ENCODE peak calls at places on chromosomes 1 and 21, in nine cellular contexts. One of them, this sample, is unnamed.

GRCh38 chr1:88773540-88774150 is 89.6 kb downstream of the PKN2 start:
- DNase-seq in GM10248: no peak
- DNase-seq in DMS79: no peak
- DNase-seq in EL: peak
- DNase-seq in lower leg skin: no peak
- DNase-seq in pancreas: no peak
- DNase-seq in foreskin fibroblast: peak
- DNase-seq in left lung: no peak
- DNase-seq in anterior cingulate cortex: no peak
- DNase-seq in this sample: no peak

GRCh38 chr1:152003846-152004442 is 10.3 kb upstream of the S100A10 start:
- DNase-seq in GM10248: no peak
- DNase-seq in DMS79: no peak
- DNase-seq in EL: peak
- DNase-seq in lower leg skin: no peak
- DNase-seq in pancreas: no peak
- DNase-seq in foreskin fibroblast: peak
- DNase-seq in left lung: no peak
- DNase-seq in anterior cingulate cortex: no peak
- DNase-seq in this sample: no peak

GRCh38 chr1:28601696-28602095 is 9.6 kb downstream of the RAB42 start:
- DNase-seq in GM10248: peak
- DNase-seq in DMS79: no peak
- DNase-seq in EL: peak
- DNase-seq in lower leg skin: no peak
- DNase-seq in pancreas: no peak
- DNase-seq in foreskin fibroblast: peak
- DNase-seq in left lung: no peak
- DNase-seq in anterior cingulate cortex: no peak
- DNase-seq in this sample: no peak

GRCh38 chr1:207658904-207659485 is 14.1 kb downstream of the CR1L start:
- DNase-seq in GM10248: no peak
- DNase-seq in DMS79: no peak
- DNase-seq in EL: no peak
- DNase-seq in lower leg skin: no peak
- DNase-seq in pancreas: no peak
- DNase-seq in foreskin fibroblast: no peak
- DNase-seq in left lung: peak
- DNase-seq in anterior cingulate cortex: no peak
- DNase-seq in this sample: no peak

GRCh38 chr1:43277116-43277876 is 7.5 kb downstream of the TMEM125 start:
- DNase-seq in GM10248: no peak
- DNase-seq in DMS79: no peak
- DNase-seq in EL: no peak
- DNase-seq in lower leg skin: no peak
- DNase-seq in pancreas: no peak
- DNase-seq in foreskin fibroblast: no peak
- DNase-seq in left lung: no peak
- DNase-seq in anterior cingulate cortex: no peak
- DNase-seq in this sample: no peak

GRCh38 chr1:86155061-86155806 is 1.3 kb downstream of the COL24A1 start:
- DNase-seq in GM10248: peak
- DNase-seq in DMS79: no peak
- DNase-seq in EL: peak
- DNase-seq in lower leg skin: no peak
- DNase-seq in pancreas: peak
- DNase-seq in foreskin fibroblast: peak
- DNase-seq in left lung: peak
- DNase-seq in anterior cingulate cortex: no peak
- DNase-seq in this sample: no peak

GRCh38 chr1:226082959-226083302 is 20.4 kb downstream of the H3-3A start:
- DNase-seq in GM10248: no peak
- DNase-seq in DMS79: no peak
- DNase-seq in EL: peak
- DNase-seq in lower leg skin: peak
- DNase-seq in pancreas: peak
- DNase-seq in foreskin fibroblast: peak
- DNase-seq in left lung: peak
- DNase-seq in anterior cingulate cortex: no peak
- DNase-seq in this sample: no peak

GRCh38 chr1:38730511-38731397 is 128.8 kb downstream of the RRAGC start:
- DNase-seq in GM10248: no peak
- DNase-seq in DMS79: no peak
- DNase-seq in EL: peak
- DNase-seq in lower leg skin: no peak
- DNase-seq in pancreas: no peak
- DNase-seq in foreskin fibroblast: no peak
- DNase-seq in left lung: no peak
- DNase-seq in anterior cingulate cortex: no peak
- DNase-seq in this sample: no peak

GRCh38 chr1:211328084-211328694 is 1.6 kb downstream of the TRAF5 start:
- DNase-seq in GM10248: no peak
- DNase-seq in DMS79: no peak
- DNase-seq in EL: no peak
- DNase-seq in lower leg skin: no peak
- DNase-seq in pancreas: no peak
- DNase-seq in foreskin fibroblast: no peak
- DNase-seq in left lung: no peak
- DNase-seq in anterior cingulate cortex: no peak
- DNase-seq in this sample: no peak

GRCh38 chr21:46077674-46078101 is 20.2 kb upstream of the COL6A2 start:
- DNase-seq in GM10248: no peak
- DNase-seq in DMS79: no peak
- DNase-seq in EL: no peak
- DNase-seq in lower leg skin: peak
- DNase-seq in pancreas: no peak
- DNase-seq in foreskin fibroblast: no peak
- DNase-seq in left lung: peak
- DNase-seq in anterior cingulate cortex: no peak
- DNase-seq in this sample: no peak

GRCh38 chr1:227234998-227235405 is 83.3 kb downstream of the CDC42BPA start:
- DNase-seq in GM10248: peak
- DNase-seq in DMS79: no peak
- DNase-seq in EL: peak
- DNase-seq in lower leg skin: no peak
- DNase-seq in pancreas: no peak
- DNase-seq in foreskin fibroblast: peak
- DNase-seq in left lung: no peak
- DNase-seq in anterior cingulate cortex: no peak
- DNase-seq in this sample: no peak

GRCh38 chr1:171940373-171940772 is 99.1 kb downstream of the DNM3 start:
- DNase-seq in GM10248: no peak
- DNase-seq in DMS79: no peak
- DNase-seq in EL: no peak
- DNase-seq in lower leg skin: no peak
- DNase-seq in pancreas: no peak
- DNase-seq in foreskin fibroblast: peak
- DNase-seq in left lung: no peak
- DNase-seq in anterior cingulate cortex: no peak
- DNase-seq in this sample: no peak

GRCh38 chr1:21666572-21667320 is 2.4 kb downstream of the RAP1GAP start:
- DNase-seq in GM10248: no peak
- DNase-seq in DMS79: no peak
- DNase-seq in EL: no peak
- DNase-seq in lower leg skin: no peak
- DNase-seq in pancreas: no peak
- DNase-seq in foreskin fibroblast: no peak
- DNase-seq in left lung: no peak
- DNase-seq in anterior cingulate cortex: no peak
- DNase-seq in this sample: no peak

GRCh38 chr1:44811714-44812151 is 3.4 kb downstream of the BTBD19 start:
- DNase-seq in GM10248: no peak
- DNase-seq in DMS79: no peak
- DNase-seq in EL: peak
- DNase-seq in lower leg skin: no peak
- DNase-seq in pancreas: peak
- DNase-seq in foreskin fibroblast: peak
- DNase-seq in left lung: peak
- DNase-seq in anterior cingulate cortex: no peak
- DNase-seq in this sample: no peak

GRCh38 chr21:42568834-42569731 is 55.4 kb downstream of the SLC37A1 start:
- DNase-seq in GM10248: no peak
- DNase-seq in DMS79: peak
- DNase-seq in EL: no peak
- DNase-seq in lower leg skin: no peak
- DNase-seq in pancreas: peak
- DNase-seq in foreskin fibroblast: no peak
- DNase-seq in left lung: peak
- DNase-seq in anterior cingulate cortex: no peak
- DNase-seq in this sample: no peak

GRCh38 chr1:203584040-203584439 is 42.6 kb upstream of the ATP2B4 start:
- DNase-seq in GM10248: no peak
- DNase-seq in DMS79: no peak
- DNase-seq in EL: peak
- DNase-seq in lower leg skin: no peak
- DNase-seq in pancreas: no peak
- DNase-seq in foreskin fibroblast: peak
- DNase-seq in left lung: no peak
- DNase-seq in anterior cingulate cortex: no peak
- DNase-seq in this sample: no peak

GRCh38 chr1:88079036-88079435 is 605.0 kb upstream of the PKN2 start:
- DNase-seq in GM10248: no peak
- DNase-seq in DMS79: no peak
- DNase-seq in EL: peak
- DNase-seq in lower leg skin: no peak
- DNase-seq in pancreas: no peak
- DNase-seq in foreskin fibroblast: no peak
- DNase-seq in left lung: no peak
- DNase-seq in anterior cingulate cortex: no peak
- DNase-seq in this sample: no peak

GRCh38 chr1:118871510-118872240 is 116.5 kb downstream of the TBX15 start:
- DNase-seq in GM10248: no peak
- DNase-seq in DMS79: no peak
- DNase-seq in EL: no peak
- DNase-seq in lower leg skin: no peak
- DNase-seq in pancreas: no peak
- DNase-seq in foreskin fibroblast: no peak
- DNase-seq in left lung: no peak
- DNase-seq in anterior cingulate cortex: no peak
- DNase-seq in this sample: no peak

GRCh38 chr1:109877320-109877771 is 33.3 kb upstream of the CSF1 start:
- DNase-seq in GM10248: no peak
- DNase-seq in DMS79: no peak
- DNase-seq in EL: peak
- DNase-seq in lower leg skin: peak
- DNase-seq in pancreas: no peak
- DNase-seq in foreskin fibroblast: peak
- DNase-seq in left lung: peak
- DNase-seq in anterior cingulate cortex: peak
- DNase-seq in this sample: no peak

GRCh38 chr1:167762061-167762746 is 40.4 kb downstream of the MPZL1 start:
- DNase-seq in GM10248: no peak
- DNase-seq in DMS79: no peak
- DNase-seq in EL: no peak
- DNase-seq in lower leg skin: no peak
- DNase-seq in pancreas: no peak
- DNase-seq in foreskin fibroblast: no peak
- DNase-seq in left lung: no peak
- DNase-seq in anterior cingulate cortex: no peak
- DNase-seq in this sample: no peak

GRCh38 chr1:11458811-11459275 is 20.1 kb upstream of the DISP3 start:
- DNase-seq in GM10248: no peak
- DNase-seq in DMS79: no peak
- DNase-seq in EL: no peak
- DNase-seq in lower leg skin: no peak
- DNase-seq in pancreas: no peak
- DNase-seq in foreskin fibroblast: no peak
- DNase-seq in left lung: no peak
- DNase-seq in anterior cingulate cortex: peak
- DNase-seq in this sample: no peak

GRCh38 chr1:100456880-100457279 is 81.1 kb upstream of the GPR88 start:
- DNase-seq in GM10248: no peak
- DNase-seq in DMS79: no peak
- DNase-seq in EL: no peak
- DNase-seq in lower leg skin: no peak
- DNase-seq in pancreas: no peak
- DNase-seq in foreskin fibroblast: no peak
- DNase-seq in left lung: no peak
- DNase-seq in anterior cingulate cortex: no peak
- DNase-seq in this sample: no peak

GRCh38 chr1:36847761-36848160 is 186.6 kb downstream of the GRIK3 start:
- DNase-seq in GM10248: no peak
- DNase-seq in DMS79: no peak
- DNase-seq in EL: no peak
- DNase-seq in lower leg skin: no peak
- DNase-seq in pancreas: peak
- DNase-seq in foreskin fibroblast: no peak
- DNase-seq in left lung: no peak
- DNase-seq in anterior cingulate cortex: no peak
- DNase-seq in this sample: no peak

GRCh38 chr1:6287431-6287886 is 26.6 kb upstream of the GPR153 start:
- DNase-seq in GM10248: no peak
- DNase-seq in DMS79: peak
- DNase-seq in EL: no peak
- DNase-seq in lower leg skin: no peak
- DNase-seq in pancreas: no peak
- DNase-seq in foreskin fibroblast: no peak
- DNase-seq in left lung: no peak
- DNase-seq in anterior cingulate cortex: peak
- DNase-seq in this sample: no peak

GRCh38 chr1:35807614-35808375 is at the start of gene AGO4:
- DNase-seq in GM10248: peak
- DNase-seq in DMS79: no peak
- DNase-seq in EL: peak
- DNase-seq in lower leg skin: peak
- DNase-seq in pancreas: peak
- DNase-seq in foreskin fibroblast: peak
- DNase-seq in left lung: peak
- DNase-seq in anterior cingulate cortex: peak
- DNase-seq in this sample: no peak

GRCh38 chr1:77430966-77431735 is 149.3 kb downstream of the AK5 start:
- DNase-seq in GM10248: no peak
- DNase-seq in DMS79: no peak
- DNase-seq in EL: no peak
- DNase-seq in lower leg skin: no peak
- DNase-seq in pancreas: no peak
- DNase-seq in foreskin fibroblast: no peak
- DNase-seq in left lung: no peak
- DNase-seq in anterior cingulate cortex: no peak
- DNase-seq in this sample: no peak

GRCh38 chr1:19405761-19406481 is 79.4 kb downstream of the CAPZB start:
- DNase-seq in GM10248: no peak
- DNase-seq in DMS79: peak
- DNase-seq in EL: no peak
- DNase-seq in lower leg skin: no peak
- DNase-seq in pancreas: no peak
- DNase-seq in foreskin fibroblast: peak
- DNase-seq in left lung: no peak
- DNase-seq in anterior cingulate cortex: peak
- DNase-seq in this sample: no peak

GRCh38 chr1:202283991-202284390 is 57.7 kb downstream of the UBE2T start:
- DNase-seq in GM10248: no peak
- DNase-seq in DMS79: no peak
- DNase-seq in EL: peak
- DNase-seq in lower leg skin: no peak
- DNase-seq in pancreas: no peak
- DNase-seq in foreskin fibroblast: peak
- DNase-seq in left lung: no peak
- DNase-seq in anterior cingulate cortex: no peak
- DNase-seq in this sample: no peak

GRCh38 chr1:172948457-172948856 is 102.3 kb downstream of the TNFSF18 start:
- DNase-seq in GM10248: no peak
- DNase-seq in DMS79: no peak
- DNase-seq in EL: peak
- DNase-seq in lower leg skin: no peak
- DNase-seq in pancreas: no peak
- DNase-seq in foreskin fibroblast: peak
- DNase-seq in left lung: no peak
- DNase-seq in anterior cingulate cortex: no peak
- DNase-seq in this sample: no peak

GRCh38 chr1:24957808-24958752 is 28.0 kb upstream of the RUNX3 start:
- DNase-seq in GM10248: no peak
- DNase-seq in DMS79: no peak
- DNase-seq in EL: no peak
- DNase-seq in lower leg skin: no peak
- DNase-seq in pancreas: no peak
- DNase-seq in foreskin fibroblast: no peak
- DNase-seq in left lung: no peak
- DNase-seq in anterior cingulate cortex: no peak
- DNase-seq in this sample: no peak

GRCh38 chr1:244861683-244862082 is 2.7 kb downstream of the HNRNPU start:
- DNase-seq in GM10248: no peak
- DNase-seq in DMS79: no peak
- DNase-seq in EL: no peak
- DNase-seq in lower leg skin: no peak
- DNase-seq in pancreas: no peak
- DNase-seq in foreskin fibroblast: no peak
- DNase-seq in left lung: no peak
- DNase-seq in anterior cingulate cortex: no peak
- DNase-seq in this sample: no peak

This sample was measured in effector memory CD4-positive, alpha-beta T cell.